ENCODE peak calls at places on chromosomes 5 and 9, in four cellular contexts. R is foreskin fibroblast, I is psoas muscle, S is amniotic stem cell. D is an unnamed sample.

GRCh38 chr9:81669011-81669739 is 20.2 kb downstream of the TLE1 start:
- DNase-seq in I (no peak), R (no peak), S (no peak), D (no peak)

GRCh38 chr5:82137205-82137604 is 140.9 kb downstream of the RPS23 start:
- DNase-seq in S (no peak), I (no peak), R (no peak), D (no peak)

GRCh38 chr5:51389582-51390463 is 6.6 kb downstream of the ISL1 start:
- DNase-seq in S (no peak), R (peak; percentile 89), I (no peak), D (no peak)

GRCh38 chr9:71767421-71768321 is 642 bp downstream of the CEMIP2 start:
- DNase-seq in I (peak; percentile 21), R (peak; percentile 66), S (no peak), D (no peak)

GRCh38 chr5:109328626-109329025 is 81.1 kb downstream of the PJA2 start:
- DNase-seq in R (peak; percentile 56), S (no peak), I (no peak), D (no peak)

GRCh38 chr5:142206801-142207200 is 98.2 kb downstream of the NDFIP1 start:
- DNase-seq in R (no peak), I (no peak), S (no peak), D (no peak)

GRCh38 chr9:84710701-84711397 is 41.3 kb downstream of the NTRK2 start:
- DNase-seq in S (no peak), R (no peak), I (no peak), D (no peak)

GRCh38 chr9:130451509-130452388 is 7.0 kb downstream of the ASS1 start:
- DNase-seq in S (peak; percentile 70), R (peak; percentile 98), I (peak; percentile 83), D (peak; percentile 89)

GRCh38 chr5:62937661-62938558 is 359.3 kb downstream of the LRRC70 start:
- DNase-seq in R (no peak), S (no peak), I (no peak), D (no peak)

GRCh38 chr5:119355244-119355635 is 579 bp upstream of the TNFAIP8 start:
- DNase-seq in R (no peak), I (no peak), S (no peak), D (no peak)

GRCh38 chr5:149283611-149284480 is 12.2 kb downstream of the AFAP1L1 start:
- DNase-seq in R (peak; percentile 52), I (no peak), S (no peak), D (no peak)

GRCh38 chr5:54867310-54867944 is 118.0 kb downstream of the ESM1 start:
- DNase-seq in S (peak; percentile 81), I (no peak), R (peak; percentile 71), D (no peak)

GRCh38 chr9:69324549-69325401 is at the start of gene ENTREP1:
- DNase-seq in S (no peak), R (peak; percentile 65), I (peak; percentile 67), D (no peak)

GRCh38 chr5:92945630-92946097 is 635.4 kb downstream of the NR2F1-AS1 start:
- DNase-seq in I (no peak), R (peak; percentile 50), S (no peak), D (no peak)

GRCh38 chr5:179319123-179319522 is 26.1 kb downstream of the ADAMTS2 start:
- DNase-seq in R (no peak), I (peak; percentile 3), S (no peak), D (no peak)

GRCh38 chr5:2991884-2992283 is 240.4 kb upstream of the IRX2 start:
- DNase-seq in S (no peak), R (no peak), I (no peak), D (no peak)

GRCh38 chr5:171285465-171285864 is 23.6 kb upstream of the TLX3 start:
- DNase-seq in R (no peak), I (no peak), S (no peak), D (no peak)

GRCh38 chr9:117278656-117279055 is 136.2 kb downstream of the ASTN2 start:
- DNase-seq in I (no peak), S (no peak), R (no peak), D (no peak)

GRCh38 chr9:116027511-116027910 is 126.1 kb upstream of the PAPPA start:
- DNase-seq in I (no peak), R (peak; percentile 84), S (peak; percentile 19), D (peak; percentile 72)

GRCh38 chr5:57191163-57191562 is 17.3 kb downstream of the GPBP1 start:
- DNase-seq in R (no peak), I (no peak), S (no peak), D (no peak)

GRCh38 chr9:801399-802071 is 40.0 kb upstream of the DMRT1 start:
- DNase-seq in S (no peak), R (peak; percentile 6), I (no peak), D (peak; percentile 82)

GRCh38 chr9:23665051-23665450 is 161.0 kb downstream of the ELAVL2 start:
- DNase-seq in I (no peak), R (no peak), S (no peak), D (no peak)

GRCh38 chr9:3475300-3476020 is 50.3 kb downstream of the RFX3 start:
- DNase-seq in S (no peak), I (no peak), R (no peak), D (no peak)

GRCh38 chr5:66144799-66145390 is 795 bp downstream of the SREK1 start:
- DNase-seq in I (no peak), R (no peak), S (peak; percentile 41), D (peak; percentile 10)

GRCh38 chr5:171830686-171831085 is 45.1 kb downstream of the SMIM23 start:
- DNase-seq in I (no peak), S (no peak), R (no peak), D (no peak)

GRCh38 chr9:127396253-127396807 is 639 bp upstream of the SLC2A8 start:
- DNase-seq in R (no peak), S (no peak), I (no peak), D (no peak)

GRCh38 chr5:82225525-82226172 is 52.5 kb downstream of the RPS23 start:
- DNase-seq in R (peak; percentile 77), I (no peak), S (peak; percentile 12), D (peak; percentile 52)

GRCh38 chr5:41156739-41157138 is 56.6 kb downstream of the C6 start:
- DNase-seq in S (no peak), I (no peak), R (peak; percentile 14), D (peak; percentile 16)

GRCh38 chr5:44774279-44774880 is 34.4 kb upstream of the MRPS30 start:
- DNase-seq in S (peak; percentile 17), I (no peak), R (peak; percentile 66), D (peak; percentile 6)

GRCh38 chr9:2241461-2241874 is 226.3 kb downstream of the SMARCA2 start:
- DNase-seq in S (no peak), I (peak; percentile 33), R (peak; percentile 80), D (peak; percentile 75)

GRCh38 chr5:124512236-124512635 is 234.2 kb downstream of the ZNF608 start:
- DNase-seq in S (no peak), R (peak; percentile 30), I (peak; percentile 53), D (no peak)

GRCh38 chr9:127506117-127506813 is 55.0 kb downstream of the LRSAM1 start:
- DNase-seq in S (no peak), I (no peak), R (peak; percentile 51), D (no peak)

GRCh38 chr9:93297659-93298497 is 113.9 kb downstream of the WNK2 start:
- DNase-seq in I (peak; percentile 43), R (no peak), S (no peak), D (no peak)

GRCh38 chr5:113806250-113806649 is 292.8 kb downstream of the YTHDC2 start:
- DNase-seq in R (peak; percentile 52), S (no peak), I (no peak), D (no peak)

GRCh38 chr9:92882276-92882675 is 4.4 kb upstream of the ZNF484 start:
- DNase-seq in R (no peak), I (no peak), S (no peak), D (no peak)

GRCh38 chr5:172054611-172055153 is 48.2 kb upstream of the FBXW11 start:
- DNase-seq in I (no peak), S (no peak), R (no peak), D (no peak)

GRCh38 chr9:128899566-128900322 is 17.8 kb downstream of the LRRC8A start:
- DNase-seq in I (no peak), R (peak; percentile 58), S (no peak), D (no peak)

GRCh38 chr5:74903165-74903787 is 37.1 kb upstream of the FAM169A start:
- DNase-seq in R (no peak), S (no peak), I (no peak), D (no peak)

GRCh38 chr5:5826911-5827310 is 404.4 kb downstream of the ICE1 start:
- DNase-seq in R (peak; percentile 2), I (no peak), S (no peak), D (no peak)

GRCh38 chr5:72224946-72225427 is 95.1 kb downstream of the MRPS27 start:
- DNase-seq in S (no peak), R (no peak), I (no peak), D (no peak)